ENCODE peak calls at places on chromosome 5, in seven cellular contexts. N, I, F, Q, O, J and A are unnamed samples.

GRCh38 chr5:82397741-82398320 is 119.7 kb upstream of the RPS23 start:
- DNase-seq in N (no peak), I (no peak), F (peak; percentile 62), Q (no peak), O (no peak), J (no peak), A (no peak)

GRCh38 chr5:133977858-133978257 is 9.4 kb upstream of the C5orf15 start:
- DNase-seq in N (no peak), I (no peak), F (peak; percentile 85), Q (no peak), O (no peak), J (no peak), A (peak; percentile 84)

GRCh38 chr5:157273131-157273556 is 7.2 kb downstream of the CYFIP2 start:
- DNase-seq in N (no peak), I (no peak), F (no peak), Q (peak; percentile 29), O (no peak), J (no peak), A (no peak)

GRCh38 chr5:96946381-96946780 is 10.5 kb downstream of the LNPEP start:
- DNase-seq in N (no peak), I (no peak), F (no peak), Q (no peak), O (no peak), J (no peak), A (no peak)

GRCh38 chr5:157459715-157460599 is at the start of gene NIPAL4:
- DNase-seq in N (no peak), I (no peak), F (no peak), Q (no peak), O (peak; percentile 57), J (peak; percentile 50), A (peak; percentile 33)

GRCh38 chr5:84642795-84643194 is 258.1 kb upstream of the EDIL3 start:
- DNase-seq in N (no peak), I (no peak), F (peak; percentile 55), Q (no peak), O (no peak), J (no peak), A (peak; percentile 32)

GRCh38 chr5:134568761-134569725 is 43.6 kb downstream of the JADE2 start:
- DNase-seq in N (no peak), I (no peak), F (peak; percentile 24), Q (no peak), O (no peak), J (no peak), A (no peak)

GRCh38 chr5:74493426-74493825 is 147.1 kb downstream of the ENC1 start:
- DNase-seq in N (no peak), I (no peak), F (no peak), Q (peak; percentile 74), O (no peak), J (no peak), A (no peak)

GRCh38 chr5:41835625-41836024 is 34.6 kb downstream of the OXCT1 start:
- DNase-seq in N (no peak), I (peak; percentile 18), F (peak; percentile 92), Q (peak; percentile 9), O (peak; percentile 57), J (peak; percentile 34), A (peak; percentile 81)

GRCh38 chr5:79546782-79547428 is 33.0 kb upstream of the HOMER1 start:
- DNase-seq in N (no peak), I (no peak), F (peak; percentile 70), Q (no peak), O (no peak), J (no peak), A (peak; percentile 90)

GRCh38 chr5:120164037-120164436 is 300.1 kb upstream of the PRR16 start:
- DNase-seq in N (no peak), I (no peak), F (no peak), Q (no peak), O (no peak), J (no peak), A (no peak)

GRCh38 chr5:158265931-158266710 is 407.2 kb upstream of the CLINT1 start:
- DNase-seq in N (no peak), I (no peak), F (no peak), Q (no peak), O (no peak), J (no peak), A (no peak)

GRCh38 chr5:157607371-157608161 is 32.0 kb upstream of the ADAM19 start:
- DNase-seq in N (no peak), I (no peak), F (peak; percentile 85), Q (peak; percentile 74), O (peak; percentile 38), J (no peak), A (peak; percentile 51)

GRCh38 chr5:66010476-66010875 is 84.1 kb downstream of the ERBIN start:
- DNase-seq in N (no peak), I (no peak), F (peak; percentile 39), Q (no peak), O (no peak), J (no peak), A (no peak)

GRCh38 chr5:66306105-66306843 is 162.2 kb downstream of the SREK1 start:
- DNase-seq in N (peak; percentile 34), I (peak; percentile 47), F (peak; percentile 63), Q (peak; percentile 85), O (peak; percentile 83), J (peak; percentile 74), A (peak; percentile 68)

GRCh38 chr5:37871023-37871815 is 31.4 kb upstream of the GDNF start:
- DNase-seq in N (no peak), I (no peak), F (peak; percentile 89), Q (peak; percentile 25), O (no peak), J (no peak), A (peak; percentile 44)

GRCh38 chr5:218457-219289 is 553 bp downstream of the SDHA start:
- DNase-seq in N (no peak), I (peak; percentile 24), F (peak; percentile 19), Q (peak; percentile 71), O (peak; percentile 39), J (no peak), A (peak; percentile 57)

GRCh38 chr5:43038523-43038989 is 1.6 kb downstream of the ANXA2R start:
- DNase-seq in N (no peak), I (no peak), F (peak; percentile 82), Q (no peak), O (peak; percentile 54), J (peak; percentile 35), A (peak; percentile 37)

GRCh38 chr5:141965071-141965470 is 3.8 kb upstream of the RNF14 start:
- DNase-seq in N (no peak), I (no peak), F (no peak), Q (no peak), O (no peak), J (no peak), A (peak; percentile 32)

GRCh38 chr5:175344331-175345200 is 99.4 kb downstream of the DRD1 start:
- DNase-seq in N (no peak), I (no peak), F (peak; percentile 50), Q (peak; percentile 73), O (peak; percentile 88), J (no peak), A (no peak)

GRCh38 chr5:62785588-62785987 is 207.0 kb downstream of the LRRC70 start:
- DNase-seq in N (no peak), I (no peak), F (no peak), Q (no peak), O (no peak), J (no peak), A (no peak)

GRCh38 chr5:173806270-173807035 is 81.7 kb upstream of the CPEB4 start:
- DNase-seq in N (no peak), I (no peak), F (no peak), Q (peak; percentile 85), O (no peak), J (no peak), A (no peak)

GRCh38 chr5:173804579-173804978 is 83.6 kb upstream of the CPEB4 start:
- DNase-seq in N (no peak), I (no peak), F (no peak), Q (no peak), O (no peak), J (no peak), A (no peak)

GRCh38 chr5:173809014-173809413 is 79.1 kb upstream of the CPEB4 start:
- DNase-seq in N (no peak), I (no peak), F (no peak), Q (no peak), O (no peak), J (no peak), A (no peak)

GRCh38 chr5:173807150-173807784 is 80.9 kb upstream of the CPEB4 start:
- DNase-seq in N (no peak), I (no peak), F (no peak), Q (no peak), O (no peak), J (no peak), A (no peak)

GRCh38 chr5:173808079-173808808 is 79.9 kb upstream of the CPEB4 start:
- DNase-seq in N (no peak), I (no peak), F (no peak), Q (no peak), O (no peak), J (no peak), A (no peak)
- H3K4ac ChIP-seq in N (no peak overlapping the region), I (no peak overlapping the region), F (no peak overlapping the region), Q (no peak overlapping the region), O (no peak overlapping the region), J (no peak overlapping the region), A (no peak overlapping the region)

GRCh38 chr5:154143121-154143725 is 47.3 kb upstream of the GALNT10 start:
- DNase-seq in N (no peak), I (no peak), F (no peak), Q (no peak), O (no peak), J (no peak), A (no peak)
- H3K4ac ChIP-seq in N (no peak overlapping the region), I (no peak overlapping the region), F (no peak overlapping the region), Q (no peak overlapping the region), O (no peak overlapping the region), J (no peak overlapping the region), A (no peak overlapping the region)

GRCh38 chr5:10741661-10742060 is 19.4 kb downstream of the DAP start:
- DNase-seq in N (no peak), I (no peak), F (no peak), Q (no peak), O (no peak), J (no peak), A (no peak)
- H3K4ac ChIP-seq in N (no peak overlapping the region), I (no peak overlapping the region), F (no peak overlapping the region), Q (no peak overlapping the region), O (no peak overlapping the region), J (no peak overlapping the region), A (no peak overlapping the region)

GRCh38 chr5:94017579-94017978 is 276.2 kb upstream of the POU5F2 start:
- DNase-seq in N (no peak), I (no peak), F (peak; percentile 52), Q (no peak), O (no peak), J (no peak), A (no peak)

GRCh38 chr5:94024101-94024500 is 282.7 kb upstream of the POU5F2 start:
- DNase-seq in N (no peak), I (no peak), F (peak; percentile 25), Q (no peak), O (no peak), J (no peak), A (no peak)

GRCh38 chr5:94025788-94026473 is 284.5 kb upstream of the POU5F2 start:
- DNase-seq in N (no peak), I (no peak), F (no peak), Q (no peak), O (peak; percentile 41), J (peak; percentile 47), A (no peak)

GRCh38 chr5:94024625-94025024 is 283.2 kb upstream of the POU5F2 start:
- DNase-seq in N (no peak), I (no peak), F (no peak), Q (no peak), O (no peak), J (no peak), A (no peak)

DNA sequence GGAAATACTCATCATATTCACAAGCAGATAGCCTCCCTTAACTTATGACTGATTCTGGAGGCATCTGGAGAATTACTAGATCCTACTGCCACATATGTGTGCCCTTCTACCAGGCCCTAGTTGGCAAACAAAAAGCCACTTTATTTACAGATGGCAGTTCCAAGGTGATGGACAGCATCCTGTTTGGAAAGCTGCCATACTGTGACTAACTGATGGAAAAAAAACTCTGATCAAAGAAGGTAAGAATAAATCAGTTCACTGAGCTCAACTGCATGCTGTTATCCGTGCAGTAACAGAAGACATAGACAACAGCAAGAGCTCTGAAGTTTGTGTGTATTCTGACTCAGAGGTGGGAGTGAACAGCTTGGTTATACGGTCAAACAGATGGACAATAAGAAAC is 279.8 kb upstream of the POU5F2 start:
- DNase-seq in N (no peak), I (no peak), F (peak; percentile 74), Q (no peak), O (no peak), J (no peak), A (peak; percentile 61)
- H3K4ac ChIP-seq in N (no peak overlapping the region), I (no peak overlapping the region), F (no peak overlapping the region), Q (no peak overlapping the region), O (no peak overlapping the region), J (no peak overlapping the region), A (no peak overlapping the region)